ENCODE peak calls at places on chromosomes 11 and 22, in seven cellular contexts. S is GM12878, D is HCT116, M is breast epithelium, G is endothelial cell of umbilical vein, Y is spleen, K is stomach. O is an unnamed sample. For H3K4me1, the result is how much of the 10 kb centered on the place peaks cover.

GRCh38 chr22:40396882-40397281 is 26.5 kb downstream of the SGSM3 start:
- DNase-seq in S (no peak), D (no peak), M (peak), G (peak), Y (no peak), K (peak), O (peak)

GRCh38 chr11:108025387-108026080 is 16.8 kb downstream of the CUL5 start:
- DNase-seq in S (peak), D (no peak), M (no peak), G (peak), Y (no peak), K (no peak), O (no peak)

GRCh38 chr11:103055174-103055890 is 36.6 kb downstream of the DCUN1D5 start:
- DNase-seq in S (no peak), D (peak), M (no peak), G (peak), Y (no peak), K (no peak), O (no peak)

GRCh38 chr11:69060806-69061712 is 12.3 kb downstream of the TPCN2 start:
- DNase-seq in S (no peak), D (no peak), M (no peak), G (no peak), Y (no peak), K (no peak), O (no peak)

GRCh38 chr22:28837640-28838039 is 37.3 kb upstream of the XBP1 start:
- DNase-seq in S (no peak), D (no peak), M (no peak), G (no peak), Y (peak), K (no peak), O (no peak)

GRCh38 chr11:106217456-106217855 is 140.0 kb downstream of the AASDHPPT start:
- DNase-seq in S (no peak), D (no peak), M (no peak), G (no peak), Y (no peak), K (no peak), O (no peak)

GRCh38 chr11:79486239-79486984 is 45.6 kb upstream of the TENM4 start:
- DNase-seq in S (no peak), D (no peak), M (no peak), G (no peak), Y (no peak), K (no peak), O (no peak)

GRCh38 chr22:47564651-47565050 is 802.2 kb downstream of the TBC1D22A start:
- DNase-seq in S (no peak), D (no peak), M (no peak), G (no peak), Y (no peak), K (no peak), O (no peak)

GRCh38 chr11:78698612-78699011 is 123.9 kb upstream of the NARS2 start:
- DNase-seq in S (no peak), D (no peak), M (no peak), G (no peak), Y (no peak), K (no peak), O (no peak)

GRCh38 chr11:11993814-11994213 is 14.6 kb downstream of the DKK3 start:
- DNase-seq in S (no peak), D (peak), M (peak), G (peak), Y (no peak), K (no peak), O (peak)

GRCh38 chr11:11318961-11319360 is 34.1 kb downstream of the CSNK2A3 start:
- DNase-seq in S (peak), D (no peak), M (no peak), G (no peak), Y (no peak), K (no peak), O (no peak)

GRCh38 chr22:19598054-19598855 is 74.0 kb upstream of the CLDN5 start:
- DNase-seq in S (no peak), D (no peak), M (no peak), G (no peak), Y (peak), K (no peak), O (no peak)

GRCh38 chr11:4393209-4394196 is at the start of gene TRIM21:
- DNase-seq in S (peak), D (peak), M (peak), G (peak), Y (peak), K (peak), O (peak)

GRCh38 chr11:13861411-13861810 is 101.1 kb upstream of the SPON1 start:
- DNase-seq in S (no peak), D (no peak), M (no peak), G (no peak), Y (no peak), K (no peak), O (no peak)

GRCh38 chr11:75667831-75668507 is 869 bp downstream of the MAP6 start:
- DNase-seq in S (no peak), D (no peak), M (no peak), G (peak), Y (no peak), K (peak), O (peak)

GRCh38 chr11:70883973-70884688 is 368.2 kb downstream of the SHANK2 start:
- DNase-seq in S (no peak), D (no peak), M (no peak), G (no peak), Y (no peak), K (no peak), O (no peak)

GRCh38 chr11:19323502-19323901 is 82.8 kb upstream of the E2F8 start:
- DNase-seq in S (no peak), D (no peak), M (no peak), G (peak), Y (no peak), K (no peak), O (no peak)

GRCh38 chr11:64768300-64768694 is 8.5 kb upstream of the PYGM start:
- DNase-seq in S (no peak), D (no peak), M (no peak), G (no peak), Y (no peak), K (no peak), O (no peak)

GRCh38 chr11:122853971-122854446 is 15.7 kb downstream of the CRTAM start:
- DNase-seq in S (no peak), D (peak), M (peak), G (peak), Y (no peak), K (no peak), O (peak)

GRCh38 chr22:42275176-42275575 is 4.7 kb upstream of the TCF20 start:
- DNase-seq in S (no peak), D (no peak), M (no peak), G (no peak), Y (peak), K (no peak), O (no peak)

GRCh38 chr11:45041556-45041955 is 90.9 kb upstream of the TP53I11 start:
- DNase-seq in S (no peak), D (no peak), M (no peak), G (no peak), Y (no peak), K (no peak), O (no peak)

GRCh38 chr11:6061475-6061874 is 30.9 kb upstream of the OR56A1 start:
- DNase-seq in S (no peak), D (no peak), M (no peak), G (no peak), Y (no peak), K (no peak), O (no peak)

GRCh38 chr22:47620391-47620790 is 857.9 kb downstream of the TBC1D22A start:
- DNase-seq in S (no peak), D (no peak), M (no peak), G (no peak), Y (peak), K (peak), O (no peak)

GRCh38 chr22:29626497-29627195 is 23.2 kb downstream of the NF2 start:
- DNase-seq in S (no peak), D (no peak), M (no peak), G (no peak), Y (no peak), K (no peak), O (no peak)

GRCh38 chr11:62710001-62710345 is 2.5 kb downstream of the GNG3 start:
- DNase-seq in S (no peak), D (no peak), M (no peak), G (no peak), Y (no peak), K (peak), O (no peak)

GRCh38 chr11:125429174-125429707 is 66.8 kb downstream of the FEZ1 start:
- DNase-seq in S (no peak), D (peak), M (peak), G (peak), Y (no peak), K (peak), O (peak)

GRCh38 chr11:59436169-59436568 is at the start of gene OR5A1:
- DNase-seq in S (no peak), D (no peak), M (no peak), G (no peak), Y (no peak), K (no peak), O (no peak)

GRCh38 chr11:8671242-8671641 is 11.2 kb downstream of the TRIM66 start:
- DNase-seq in S (no peak), D (no peak), M (no peak), G (peak), Y (no peak), K (no peak), O (no peak)

GRCh38 chr11:64531906-64532312 is 59.1 kb upstream of the SLC22A12 start:
- DNase-seq in S (no peak), D (no peak), M (no peak), G (no peak), Y (peak), K (no peak), O (no peak)

GRCh38 chr11:73383249-73384126 is 7.3 kb downstream of the RELT start:
- DNase-seq in S (no peak), D (no peak), M (no peak), G (peak), Y (no peak), K (peak), O (no peak)

GRCh38 chr11:12090061-12090572 is 20.3 kb upstream of the MICAL2 start:
- DNase-seq in S (no peak), D (peak), M (peak), G (peak), Y (no peak), K (no peak), O (no peak)

GRCh38 chr11:131928992-131929391 is 558.6 kb downstream of the NTM start:
- DNase-seq in S (no peak), D (no peak), M (no peak), G (no peak), Y (no peak), K (no peak), O (no peak)

GRCh38 chr11:131924446-131925240 is 554.2 kb downstream of the NTM start:
- DNase-seq in S (no peak), D (no peak), M (no peak), G (peak), Y (no peak), K (no peak), O (no peak)

GRCh38 chr11:131924001-131924400 is 553.6 kb downstream of the NTM start:
- DNase-seq in S (peak), D (no peak), M (no peak), G (no peak), Y (no peak), K (no peak), O (no peak)

GRCh38 chr11:131923309-131923708 is 552.9 kb downstream of the NTM start:
- DNase-seq in S (no peak), D (no peak), M (no peak), G (no peak), Y (no peak), K (no peak), O (no peak)

DNA sequence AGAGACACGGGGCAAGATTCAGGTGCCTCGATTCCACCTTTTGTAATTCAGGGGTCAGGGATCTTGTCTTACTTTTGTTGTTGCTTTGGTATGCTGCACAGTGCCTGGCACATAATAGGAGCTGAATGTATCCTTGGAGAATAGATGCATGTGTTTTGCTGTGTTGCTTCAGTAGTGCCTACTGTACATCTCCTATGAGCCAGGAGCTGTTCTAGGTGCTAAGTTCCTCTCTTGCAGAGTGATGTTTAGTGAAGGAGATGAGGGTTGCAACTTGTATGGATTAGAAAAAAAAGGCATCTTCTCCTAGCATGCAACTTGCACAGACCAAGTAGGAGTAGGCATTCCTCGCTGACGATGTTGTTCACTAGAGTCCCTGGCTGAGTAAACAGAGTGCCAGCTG is 555.4 kb downstream of the NTM start:
- DNase-seq in S (no peak), D (no peak), M (no peak), G (no peak), Y (no peak), K (no peak), O (no peak)
- H3K4me1 ChIP-seq in S (under half), D (under half), M (under half), G (under half), Y (under half), K (under half), O (under half)

DNA sequence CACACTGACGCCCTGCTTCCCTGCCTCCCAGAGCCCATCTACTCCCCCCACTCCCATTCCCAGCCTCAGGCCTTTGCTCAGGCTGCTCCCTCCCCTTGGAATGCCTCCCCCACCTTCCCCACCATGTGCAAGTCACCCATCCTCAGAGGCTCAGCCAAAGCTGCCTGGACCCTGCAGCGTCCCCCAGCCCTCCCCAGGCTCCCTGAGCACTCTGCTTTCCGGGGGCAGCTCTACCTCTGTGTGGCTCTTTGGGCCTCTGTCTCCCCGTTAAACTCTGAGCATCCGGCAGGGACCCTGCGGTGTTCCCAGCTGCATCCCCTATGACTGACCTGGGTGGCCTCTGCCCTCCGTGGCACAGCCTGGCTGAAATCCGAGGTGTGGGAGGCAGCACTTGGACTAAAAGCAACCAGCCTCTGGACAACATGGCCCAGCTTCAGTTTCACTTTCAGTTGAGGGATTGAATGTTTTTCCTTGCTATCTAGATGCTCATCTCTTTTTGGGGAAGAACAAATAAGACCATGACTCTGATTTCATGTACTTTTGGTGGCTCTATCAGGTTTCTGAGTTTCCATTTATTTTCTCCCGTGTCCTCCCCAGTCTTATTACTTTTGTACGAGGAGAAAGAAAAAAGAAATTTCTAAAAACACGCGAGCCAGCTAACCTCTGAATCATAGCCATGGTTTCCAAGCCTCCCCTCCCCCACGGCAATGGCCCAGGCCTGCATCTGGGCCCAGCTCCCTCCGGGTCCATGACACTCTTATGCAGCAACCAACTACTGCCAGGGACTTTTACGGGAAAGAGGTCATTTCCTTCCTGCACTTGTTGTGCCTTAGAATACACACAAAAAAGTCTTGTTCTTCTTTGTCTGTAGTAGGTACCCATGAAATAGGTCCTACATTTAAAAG is 3.8 kb downstream of the APOL3 start:
- DNase-seq in S (no peak), D (no peak), M (peak), G (peak), Y (peak), K (peak), O (peak)
- TF ChIP-seq POLR2AphosphoS5 in S (no peak), D (no peak), M (peak), G (peak), Y (peak), K (peak), O (peak)

GRCh38 chr11:57619331-57619730 is 21.8 kb downstream of the SERPING1 start:
- DNase-seq in S (no peak), D (peak), M (no peak), G (no peak), Y (peak), K (no peak), O (no peak)
- TF ChIP-seq CTCF in S (peak), D (peak), M (no peak), G (no peak), Y (no peak), K (no peak), O (no peak)

DNA sequence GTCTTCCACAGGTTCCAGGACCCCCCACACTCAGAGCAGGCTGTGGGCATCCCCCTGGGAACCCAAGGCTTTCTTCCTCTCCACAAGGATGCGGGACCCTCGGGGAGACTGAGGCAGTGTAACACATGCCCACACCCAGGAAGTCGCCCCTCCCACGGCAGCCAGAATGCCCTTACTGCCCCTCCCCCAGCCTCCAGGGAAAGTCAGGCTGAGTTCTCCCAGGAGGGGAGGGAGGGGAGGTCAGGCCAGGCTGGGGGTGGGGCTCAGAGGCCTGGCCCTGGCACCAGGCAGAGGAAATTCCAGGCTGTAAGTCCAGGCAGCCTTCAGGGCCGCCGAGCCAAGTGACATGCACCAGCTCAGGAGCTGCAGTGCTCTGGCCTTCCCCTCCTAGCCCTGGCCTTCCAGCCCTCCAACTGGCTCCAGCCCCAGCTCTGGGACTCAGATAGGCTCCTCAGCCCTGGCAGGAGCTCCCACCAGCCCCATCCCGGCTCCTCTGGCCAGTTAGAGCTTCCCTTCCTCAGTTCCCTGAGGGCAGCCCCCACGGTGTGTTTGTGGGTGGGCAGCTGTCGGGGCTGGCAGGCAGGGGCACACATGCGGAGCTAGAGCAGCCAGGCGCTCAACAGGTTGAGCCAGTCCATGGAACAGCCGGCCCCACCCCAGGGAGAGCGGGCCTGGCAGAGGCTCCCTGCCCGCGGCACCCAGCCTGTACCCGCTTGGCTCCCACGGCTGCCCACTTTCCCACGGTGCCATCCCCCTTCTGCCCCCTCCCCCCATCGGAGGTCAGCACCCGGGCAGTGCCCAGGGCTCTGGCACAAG is 3.6 kb downstream of the BCL9L start:
- DNase-seq in S (no peak), D (no peak), M (peak), G (peak), Y (peak), K (peak), O (peak)
- H3K4me1 ChIP-seq in S (under half), D (half or more), M (under half), G (half or more), Y (half or more), K (half or more), O (half or more)

DNA sequence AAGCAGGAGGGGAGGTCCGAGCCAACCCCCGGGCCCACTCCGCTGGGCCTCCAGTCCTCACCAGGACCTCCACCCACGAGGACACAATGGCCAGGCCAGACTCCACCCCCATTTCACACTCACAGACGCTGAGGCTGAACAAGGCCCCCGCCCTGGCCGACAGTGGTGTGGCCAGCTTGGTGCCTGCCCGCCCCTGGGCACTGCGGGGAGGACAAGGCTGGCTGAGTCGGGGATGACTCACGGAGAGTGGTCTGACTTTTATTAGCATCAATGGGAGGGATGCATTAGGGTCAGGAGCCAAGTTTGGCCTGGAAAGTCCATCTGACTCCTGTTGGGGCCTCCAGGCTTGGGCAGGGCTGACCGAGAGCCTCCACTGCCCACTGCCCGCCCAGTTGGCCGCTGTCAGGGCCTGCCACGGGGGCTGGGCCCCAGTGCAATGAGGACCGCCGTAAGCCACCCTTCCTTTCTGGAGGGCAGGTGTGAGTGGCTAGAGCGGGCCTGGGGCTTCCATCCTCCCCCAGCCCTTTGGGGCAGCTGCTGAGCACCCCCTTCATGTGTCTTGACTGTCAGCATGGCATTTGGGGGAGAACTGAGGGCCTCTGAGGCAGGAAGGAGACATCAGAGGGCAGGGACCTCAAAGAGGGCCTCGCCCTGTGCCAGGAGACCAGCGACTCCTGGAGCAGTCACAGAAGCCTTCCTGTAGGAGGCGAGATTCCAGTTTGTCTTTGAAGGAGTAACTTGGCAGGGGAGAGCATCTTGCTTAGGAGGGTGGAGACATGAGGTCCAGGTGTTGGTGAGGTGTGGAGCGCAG is 10.6 kb downstream of the TSPAN32 start:
- DNase-seq in S (no peak), D (no peak), M (no peak), G (no peak), Y (peak), K (no peak), O (no peak)
- TF ChIP-seq POLR2AphosphoS5 in S (no peak), D (no peak), M (no peak), G (no peak), Y (peak), K (no peak), O (no peak)

DNA sequence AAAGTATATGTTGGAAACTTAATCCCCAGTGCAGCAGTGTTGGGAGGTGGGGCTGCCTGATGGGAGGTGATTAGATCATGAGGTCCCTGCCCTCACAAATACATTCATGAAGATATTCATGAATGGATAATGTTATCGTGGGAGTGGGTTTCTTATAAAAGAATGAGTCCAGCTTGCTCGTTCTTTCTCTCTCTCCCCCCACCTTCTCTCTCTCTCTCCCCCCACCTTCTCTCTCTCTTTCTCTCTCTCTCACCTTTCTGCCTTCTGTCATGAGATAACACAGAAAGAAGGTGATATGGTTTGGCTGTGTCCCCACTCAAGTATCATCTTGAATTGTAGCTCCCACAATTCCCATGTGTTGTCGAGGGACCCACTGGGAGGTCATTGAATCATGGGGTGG is 66.7 kb upstream of the NUP50 start:
- DNase-seq in S (no peak), D (no peak), M (no peak), G (no peak), Y (no peak), K (no peak), O (no peak)
- TF ChIP-seq CTCF in S (no peak), D (no peak), M (no peak), G (no peak), Y (no peak), K (no peak), O (no peak)